ENCODE peak calls at places on chromosomes 3 and 15, in five cellular contexts. U, X, B, F and R are unnamed samples.

GRCh38 chr15:72231847-72232461 is 964 bp upstream of the PKM start:
- DNase-seq in B (no peak), U (peak; percentile 58), X (peak; percentile 79), F (peak; percentile 21), R (peak; percentile 42)

GRCh38 chr15:59191855-59192237 is 14.8 kb upstream of the LDHAL6B start:
- DNase-seq in X (peak; percentile 56), F (no peak), U (no peak), B (no peak), R (no peak)

GRCh38 chr3:5022187-5022965 is 43.1 kb downstream of the BHLHE40 start:
- DNase-seq in B (no peak), F (no peak), X (no peak), U (no peak), R (no peak)

GRCh38 chr15:29533667-29534066 is 264.0 kb upstream of the NSMCE3 start:
- DNase-seq in U (no peak), F (no peak), X (no peak), B (no peak), R (no peak)

GRCh38 chr15:38547255-38547997 is 17.2 kb downstream of the RASGRP1 start:
- DNase-seq in U (no peak), B (no peak), X (peak; percentile 15), F (no peak), R (no peak)

GRCh38 chr3:25849641-25850040 is 59.8 kb downstream of the OXSM start:
- DNase-seq in F (no peak), U (no peak), X (no peak), B (no peak), R (no peak)

GRCh38 chr3:194235160-194235559 is 99.2 kb downstream of the HES1 start:
- DNase-seq in B (no peak), F (no peak), X (no peak), U (no peak), R (no peak)

GRCh38 chr3:132730891-132731580 is 8.8 kb upstream of the NPHP3 start:
- DNase-seq in B (peak; percentile 63), X (peak; percentile 32), U (no peak), F (no peak), R (no peak)

GRCh38 chr3:10334461-10334860 is 13.5 kb upstream of the SEC13 start:
- DNase-seq in X (peak; percentile 62), F (no peak), U (no peak), B (peak; percentile 45), R (no peak)

GRCh38 chr3:194326192-194327029 is 24.7 kb downstream of the CPN2 start:
- DNase-seq in X (peak; percentile 56), U (no peak), B (no peak), F (no peak), R (no peak)

GRCh38 chr3:196163212-196163611 is 48.0 kb downstream of the ZDHHC19 start:
- DNase-seq in X (no peak), U (no peak), F (no peak), B (no peak), R (no peak)

GRCh38 chr3:13269711-13270378 is 150.3 kb downstream of the NUP210 start:
- DNase-seq in B (no peak), U (no peak), X (no peak), F (no peak), R (no peak)